ENCODE peak calls at places on chromosome 14, in six cellular contexts. U, J, S, O, H and M are unnamed samples.

GRCh38 chr14:72128629-72129028 is 196.4 kb downstream of the RGS6 start:
- DNase-seq in U (no peak), J (no peak), S (no peak), O (no peak), H (no peak), M (no peak)

GRCh38 chr14:78131616-78132015 is 38.6 kb upstream of the NRXN3 start:
- DNase-seq in U (no peak), J (no peak), S (no peak), O (no peak), H (no peak), M (no peak)

GRCh38 chr14:35855886-35856481 is 29.8 kb downstream of the BRMS1L start:
- DNase-seq in U (no peak), J (peak), S (peak), O (no peak), H (peak), M (peak)

GRCh38 chr14:77657244-77657643 is 40.8 kb upstream of the SPTLC2 start:
- DNase-seq in U (no peak), J (no peak), S (no peak), O (no peak), H (no peak), M (no peak)

GRCh38 chr14:92890830-92891598 is 31.9 kb upstream of the CHGA start:
- DNase-seq in U (no peak), J (no peak), S (no peak), O (no peak), H (no peak), M (no peak)

GRCh38 chr14:71311061-71311460 is 403.8 kb downstream of the PCNX1 start:
- DNase-seq in U (no peak), J (no peak), S (no peak), O (no peak), H (no peak), M (no peak)

GRCh38 chr14:32200368-32201195 is 1.3 kb upstream of the RNU6-7 start:
- DNase-seq in U (no peak), J (no peak), S (no peak), O (no peak), H (no peak), M (no peak)

GRCh38 chr14:105223260-105223659 is 25.1 kb upstream of the BTBD6 start:
- DNase-seq in U (no peak), J (no peak), S (no peak), O (no peak), H (no peak), M (no peak)

GRCh38 chr14:22333408-22334274 is 255.4 kb downstream of the DAD1 start:
- DNase-seq in U (no peak), J (no peak), S (no peak), O (peak), H (no peak), M (no peak)

GRCh38 chr14:23544511-23545447 is 6.8 kb downstream of the ZFHX2 start:
- DNase-seq in U (no peak), J (no peak), S (no peak), O (no peak), H (no peak), M (no peak)

GRCh38 chr14:90624228-90624627 is 192.0 kb downstream of the TTC7B start:
- DNase-seq in U (no peak), J (no peak), S (no peak), O (peak), H (no peak), M (no peak)

GRCh38 chr14:68042591-68043210 is 223.1 kb downstream of the RAD51B start:
- DNase-seq in U (no peak), J (no peak), S (no peak), O (no peak), H (no peak), M (no peak)

GRCh38 chr14:89212386-89213235 is 204.4 kb downstream of the FOXN3 start:
- DNase-seq in U (no peak), J (no peak), S (peak), O (no peak), H (no peak), M (no peak)

GRCh38 chr14:88168498-88169165 is 154.4 kb downstream of the KCNK10 start:
- DNase-seq in U (no peak), J (peak), S (peak), O (peak), H (no peak), M (no peak)

GRCh38 chr14:64279719-64280668 is 14.2 kb downstream of the ESR2 start:
- DNase-seq in U (no peak), J (no peak), S (no peak), O (peak), H (no peak), M (no peak)

GRCh38 chr14:22231022-22231421 is 358.0 kb downstream of the DAD1 start:
- DNase-seq in U (no peak), J (no peak), S (no peak), O (no peak), H (no peak), M (no peak)

GRCh38 chr14:32345311-32345771 is 16.2 kb downstream of the AKAP6 start:
- DNase-seq in U (no peak), J (no peak), S (no peak), O (no peak), H (no peak), M (no peak)

GRCh38 chr14:74584966-74585365 is 27.1 kb downstream of the LTBP2 start:
- DNase-seq in U (no peak), J (no peak), S (no peak), O (no peak), H (no peak), M (no peak)

GRCh38 chr14:73817020-73817419 is 34.6 kb upstream of the PTGR2 start:
- DNase-seq in U (no peak), J (no peak), S (no peak), O (no peak), H (no peak), M (no peak)

GRCh38 chr14:40199101-40199500 is 766.9 kb upstream of the FBXO33 start:
- DNase-seq in U (no peak), J (no peak), S (no peak), O (no peak), H (no peak), M (no peak)

GRCh38 chr14:101817511-101818001 is 56.0 kb downstream of the PPP2R5C start:
- DNase-seq in U (no peak), J (no peak), S (no peak), O (peak), H (no peak), M (no peak)

GRCh38 chr14:66916421-66916820 is 272.8 kb upstream of the GARIN2 start:
- DNase-seq in U (no peak), J (no peak), S (no peak), O (no peak), H (no peak), M (no peak)

GRCh38 chr14:42224053-42224888 is 617.6 kb downstream of the LRFN5 start:
- DNase-seq in U (peak), J (no peak), S (peak), O (peak), H (peak), M (no peak)

GRCh38 chr14:97177635-97178034 is 380.5 kb downstream of the VRK1 start:
- DNase-seq in U (no peak), J (no peak), S (no peak), O (no peak), H (peak), M (no peak)

GRCh38 chr14:32010561-32011188 is 66.4 kb upstream of the ARHGAP5 start:
- DNase-seq in U (no peak), J (no peak), S (peak), O (peak), H (no peak), M (no peak)

GRCh38 chr14:40221428-40221827 is 789.2 kb upstream of the FBXO33 start:
- DNase-seq in U (no peak), J (no peak), S (no peak), O (no peak), H (no peak), M (no peak)

GRCh38 chr14:37251778-37252177 is 54.0 kb downstream of the MIPOL1 start:
- DNase-seq in U (no peak), J (no peak), S (no peak), O (no peak), H (no peak), M (no peak)

GRCh38 chr14:100975668-100976067 is 72.1 kb upstream of the RTL1 start:
- DNase-seq in U (no peak), J (no peak), S (no peak), O (no peak), H (no peak), M (no peak)

GRCh38 chr14:69056389-69056788 is 77.3 kb upstream of the ACTN1 start:
- DNase-seq in U (no peak), J (no peak), S (peak), O (peak), H (no peak), M (no peak)

GRCh38 chr14:96623676-96624484 is 121.7 kb downstream of the PAPOLA start:
- DNase-seq in U (no peak), J (no peak), S (no peak), O (no peak), H (no peak), M (no peak)

GRCh38 chr14:35158951-35159653 is 36.8 kb downstream of the PRORP start:
- DNase-seq in U (no peak), J (no peak), S (no peak), O (no peak), H (no peak), M (no peak)

GRCh38 chr14:61176686-61177085 is 104.5 kb downstream of the TMEM30B start:
- DNase-seq in U (no peak), J (no peak), S (no peak), O (no peak), H (no peak), M (no peak)

GRCh38 chr14:61178226-61179060 is 102.7 kb downstream of the TMEM30B start:
- DNase-seq in U (no peak), J (no peak), S (no peak), O (no peak), H (no peak), M (no peak)

GRCh38 chr14:61179061-61179675 is 102.0 kb downstream of the TMEM30B start:
- DNase-seq in U (no peak), J (no peak), S (no peak), O (no peak), H (no peak), M (no peak)

GRCh38 chr14:61177279-61178225 is 103.6 kb downstream of the TMEM30B start:
- DNase-seq in U (no peak), J (no peak), S (no peak), O (no peak), H (no peak), M (no peak)

GRCh38 chr14:61179776-61180398 is 101.3 kb downstream of the TMEM30B start:
- DNase-seq in U (no peak), J (no peak), S (no peak), O (no peak), H (no peak), M (no peak)
- TF ChIP-seq TAF1 in U (no peak), J (no peak), S (no peak), O (no peak), H (no peak), M (no peak)

GRCh38 chr14:63147018-63147417 is 57.2 kb upstream of the RHOJ start:
- DNase-seq in U (no peak), J (no peak), S (no peak), O (no peak), H (no peak), M (no peak)
- TF ChIP-seq TAF1 in U (no peak), J (no peak), S (no peak), O (no peak), H (no peak), M (no peak)

DNA sequence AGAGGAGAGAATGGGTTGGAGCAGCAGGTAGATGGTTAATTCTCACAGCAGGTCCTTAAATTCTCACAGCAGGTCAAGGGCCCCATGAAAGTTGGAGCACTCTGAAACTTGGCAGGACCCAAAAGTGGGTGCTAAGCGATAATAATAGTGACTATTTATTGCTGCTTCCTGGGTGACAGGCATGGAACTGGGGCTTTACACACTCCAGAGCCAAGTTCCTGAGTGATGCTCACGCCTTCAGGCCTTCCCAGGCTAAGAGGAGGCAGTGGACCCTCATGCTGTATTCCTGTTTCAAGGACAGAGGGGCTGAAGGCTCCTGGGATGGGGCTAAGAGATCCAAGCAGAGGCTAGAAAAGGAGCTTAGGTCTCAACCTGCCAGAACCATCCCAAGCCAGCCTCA is 180.9 kb upstream of the VASH1 start:
- DNase-seq in U (no peak), J (no peak), S (no peak), O (no peak), H (no peak), M (no peak)
- TF ChIP-seq TAF1 in U (no peak), J (no peak), S (no peak), O (no peak), H (no peak), M (no peak)

DNA sequence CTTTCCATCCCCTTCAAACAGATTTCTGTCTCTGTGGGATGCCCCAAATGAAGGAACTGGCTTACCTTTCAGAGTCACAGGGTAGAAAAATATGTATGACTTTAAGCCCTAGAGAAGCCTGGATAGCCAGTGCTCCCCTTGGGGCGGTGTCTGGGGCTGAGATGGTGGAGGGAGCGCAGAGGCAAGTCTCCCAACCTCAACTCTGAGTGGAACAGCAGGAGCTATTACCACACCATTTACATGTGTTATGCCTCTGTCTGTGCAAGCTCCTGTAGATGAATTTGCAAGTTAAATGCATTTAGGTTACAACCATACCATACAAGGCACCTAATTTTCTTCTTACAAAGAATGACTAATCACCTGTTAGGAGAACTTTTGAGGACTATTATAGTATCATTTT is 50.4 kb upstream of the CLMN start:
- DNase-seq in U (no peak), J (no peak), S (no peak), O (no peak), H (no peak), M (no peak)
- TF ChIP-seq TAF1 in U (no peak), J (no peak), S (no peak), O (no peak), H (no peak), M (no peak)